ENCODE peak calls at places on chromosomes 7 and 10, in nine cellular contexts. One of them, this sample, is unnamed.

GRCh38 chr7:135160098-135160857 is 10.2 kb downstream of the CYREN start:
- DNase-seq in CD4-positive, alpha-beta T cell: no peak
- DNase-seq in AG04449: no peak
- DNase-seq in astrocyte of the spinal cord: peak
- DNase-seq in mammary epithelial cell: no peak
- DNase-seq in endothelial cell: no peak
- DNase-seq in fibroblast of lung: peak
- DNase-seq in GM20000: peak
- DNase-seq in stomach: no peak
- DNase-seq in this sample: no peak

GRCh38 chr10:114393482-114393881 is 10.8 kb downstream of the AFAP1L2 start:
- DNase-seq in CD4-positive, alpha-beta T cell: no peak
- DNase-seq in AG04449: no peak
- DNase-seq in astrocyte of the spinal cord: peak
- DNase-seq in mammary epithelial cell: peak
- DNase-seq in endothelial cell: no peak
- DNase-seq in fibroblast of lung: peak
- DNase-seq in GM20000: no peak
- DNase-seq in stomach: no peak
- DNase-seq in this sample: no peak

GRCh38 chr10:50807851-50808776 is 68.4 kb downstream of the ASAH2B start:
- DNase-seq in CD4-positive, alpha-beta T cell: no peak
- DNase-seq in AG04449: no peak
- DNase-seq in astrocyte of the spinal cord: peak
- DNase-seq in mammary epithelial cell: no peak
- DNase-seq in endothelial cell: no peak
- DNase-seq in fibroblast of lung: peak
- DNase-seq in GM20000: no peak
- DNase-seq in stomach: no peak
- DNase-seq in this sample: no peak

GRCh38 chr10:98047009-98047741 is 16.8 kb upstream of the CRTAC1 start:
- DNase-seq in CD4-positive, alpha-beta T cell: no peak
- DNase-seq in AG04449: no peak
- DNase-seq in astrocyte of the spinal cord: no peak
- DNase-seq in mammary epithelial cell: no peak
- DNase-seq in endothelial cell: no peak
- DNase-seq in fibroblast of lung: no peak
- DNase-seq in GM20000: no peak
- DNase-seq in stomach: no peak
- DNase-seq in this sample: no peak

GRCh38 chr10:1369665-1370064 is 313.5 kb downstream of the WDR37 start:
- DNase-seq in CD4-positive, alpha-beta T cell: no peak
- DNase-seq in AG04449: no peak
- DNase-seq in astrocyte of the spinal cord: no peak
- DNase-seq in mammary epithelial cell: no peak
- DNase-seq in endothelial cell: no peak
- DNase-seq in fibroblast of lung: no peak
- DNase-seq in GM20000: no peak
- DNase-seq in stomach: peak
- DNase-seq in this sample: no peak

GRCh38 chr7:77415474-77415821 is 701 bp downstream of the GSAP start:
- DNase-seq in CD4-positive, alpha-beta T cell: no peak
- DNase-seq in AG04449: no peak
- DNase-seq in astrocyte of the spinal cord: no peak
- DNase-seq in mammary epithelial cell: no peak
- DNase-seq in endothelial cell: no peak
- DNase-seq in fibroblast of lung: no peak
- DNase-seq in GM20000: peak
- DNase-seq in stomach: peak
- DNase-seq in this sample: no peak

GRCh38 chr10:71881956-71882355 is 30.9 kb upstream of the PSAP start:
- DNase-seq in CD4-positive, alpha-beta T cell: no peak
- DNase-seq in AG04449: no peak
- DNase-seq in astrocyte of the spinal cord: no peak
- DNase-seq in mammary epithelial cell: no peak
- DNase-seq in endothelial cell: no peak
- DNase-seq in fibroblast of lung: no peak
- DNase-seq in GM20000: no peak
- DNase-seq in stomach: no peak
- DNase-seq in this sample: no peak

GRCh38 chr7:143304938-143305337 is 11.0 kb upstream of the CLCN1 start:
- DNase-seq in CD4-positive, alpha-beta T cell: no peak
- DNase-seq in AG04449: no peak
- DNase-seq in astrocyte of the spinal cord: no peak
- DNase-seq in mammary epithelial cell: no peak
- DNase-seq in endothelial cell: no peak
- DNase-seq in fibroblast of lung: no peak
- DNase-seq in GM20000: no peak
- DNase-seq in stomach: no peak
- DNase-seq in this sample: no peak

GRCh38 chr7:129640400-129640799 is 28.9 kb downstream of the NRF1 start:
- DNase-seq in CD4-positive, alpha-beta T cell: no peak
- DNase-seq in AG04449: no peak
- DNase-seq in astrocyte of the spinal cord: no peak
- DNase-seq in mammary epithelial cell: no peak
- DNase-seq in endothelial cell: no peak
- DNase-seq in fibroblast of lung: no peak
- DNase-seq in GM20000: no peak
- DNase-seq in stomach: no peak
- DNase-seq in this sample: no peak

GRCh38 chr7:74282748-74283459 is 6.3 kb upstream of the CLIP2 start:
- DNase-seq in CD4-positive, alpha-beta T cell: no peak
- DNase-seq in AG04449: no peak
- DNase-seq in astrocyte of the spinal cord: no peak
- DNase-seq in mammary epithelial cell: no peak
- DNase-seq in endothelial cell: no peak
- DNase-seq in fibroblast of lung: no peak
- DNase-seq in GM20000: no peak
- DNase-seq in stomach: no peak
- DNase-seq in this sample: no peak

GRCh38 chr10:98163941-98164340 is 29.5 kb downstream of the R3HCC1L start:
- DNase-seq in CD4-positive, alpha-beta T cell: no peak
- DNase-seq in AG04449: no peak
- DNase-seq in astrocyte of the spinal cord: no peak
- DNase-seq in mammary epithelial cell: no peak
- DNase-seq in endothelial cell: no peak
- DNase-seq in fibroblast of lung: no peak
- DNase-seq in GM20000: no peak
- DNase-seq in stomach: no peak
- DNase-seq in this sample: no peak

GRCh38 chr7:115910541-115911164 is 119.9 kb downstream of the TFEC start:
- DNase-seq in CD4-positive, alpha-beta T cell: no peak
- DNase-seq in AG04449: no peak
- DNase-seq in astrocyte of the spinal cord: peak
- DNase-seq in mammary epithelial cell: peak
- DNase-seq in endothelial cell: no peak
- DNase-seq in fibroblast of lung: peak
- DNase-seq in GM20000: peak
- DNase-seq in stomach: no peak
- DNase-seq in this sample: no peak

GRCh38 chr10:104318810-104319684 is 19.2 kb downstream of the ITPRIP start:
- DNase-seq in CD4-positive, alpha-beta T cell: no peak
- DNase-seq in AG04449: no peak
- DNase-seq in astrocyte of the spinal cord: peak
- DNase-seq in mammary epithelial cell: no peak
- DNase-seq in endothelial cell: no peak
- DNase-seq in fibroblast of lung: no peak
- DNase-seq in GM20000: no peak
- DNase-seq in stomach: no peak
- DNase-seq in this sample: no peak

GRCh38 chr10:17175551-17175950 is 25.9 kb downstream of the TRDMT1 start:
- DNase-seq in CD4-positive, alpha-beta T cell: no peak
- DNase-seq in AG04449: no peak
- DNase-seq in astrocyte of the spinal cord: peak
- DNase-seq in mammary epithelial cell: no peak
- DNase-seq in endothelial cell: no peak
- DNase-seq in fibroblast of lung: peak
- DNase-seq in GM20000: no peak
- DNase-seq in stomach: no peak
- DNase-seq in this sample: no peak

GRCh38 chr7:110944966-110945644 is 145.8 kb upstream of the LRRN3 start:
- DNase-seq in CD4-positive, alpha-beta T cell: no peak
- DNase-seq in AG04449: no peak
- DNase-seq in astrocyte of the spinal cord: no peak
- DNase-seq in mammary epithelial cell: no peak
- DNase-seq in endothelial cell: no peak
- DNase-seq in fibroblast of lung: peak
- DNase-seq in GM20000: no peak
- DNase-seq in stomach: no peak
- DNase-seq in this sample: no peak

GRCh38 chr10:35554036-35554435 is 51.1 kb upstream of the GJD4 start:
- DNase-seq in CD4-positive, alpha-beta T cell: no peak
- DNase-seq in AG04449: no peak
- DNase-seq in astrocyte of the spinal cord: no peak
- DNase-seq in mammary epithelial cell: no peak
- DNase-seq in endothelial cell: no peak
- DNase-seq in fibroblast of lung: no peak
- DNase-seq in GM20000: no peak
- DNase-seq in stomach: no peak
- DNase-seq in this sample: no peak

GRCh38 chr10:53786236-53786635 is 1013.7 kb upstream of the MBL2 start:
- DNase-seq in CD4-positive, alpha-beta T cell: no peak
- DNase-seq in AG04449: no peak
- DNase-seq in astrocyte of the spinal cord: no peak
- DNase-seq in mammary epithelial cell: no peak
- DNase-seq in endothelial cell: peak
- DNase-seq in fibroblast of lung: no peak
- DNase-seq in GM20000: no peak
- DNase-seq in stomach: no peak
- DNase-seq in this sample: no peak

DNA sequence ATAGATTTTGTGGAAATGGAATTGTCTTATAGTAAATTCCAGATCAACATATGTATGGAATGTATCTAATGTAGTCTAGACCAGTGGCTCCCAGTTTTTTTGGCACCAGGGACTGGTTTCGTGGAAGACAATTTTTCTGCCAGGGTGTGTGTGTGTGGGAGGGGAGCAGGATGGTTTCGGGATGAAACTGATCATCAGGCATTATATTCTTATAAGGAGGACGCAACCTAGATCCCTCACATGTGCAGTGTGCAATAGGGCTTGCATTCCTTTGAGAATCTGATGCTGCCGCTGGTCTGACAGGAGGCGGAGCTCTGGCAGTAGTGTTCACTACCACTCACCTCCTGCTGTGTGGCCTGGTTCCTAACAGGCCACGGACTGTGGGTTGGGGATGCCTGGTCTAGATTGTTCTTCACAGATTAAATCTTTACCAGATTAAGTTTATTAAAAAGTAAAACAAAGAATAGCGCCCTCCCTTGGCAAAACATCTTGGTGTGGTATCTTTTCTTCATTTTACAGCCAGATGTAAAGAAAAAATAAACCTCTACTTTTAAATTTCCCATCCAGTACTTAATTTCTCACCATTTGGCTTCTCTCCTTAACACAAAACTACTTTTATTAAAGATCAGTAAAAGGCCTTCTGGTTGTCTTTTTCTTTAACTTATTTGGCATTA is 48.4 kb downstream of the SEPTIN7 start:
- DNase-seq in CD4-positive, alpha-beta T cell: no peak
- DNase-seq in AG04449: no peak
- DNase-seq in astrocyte of the spinal cord: peak
- DNase-seq in mammary epithelial cell: peak
- DNase-seq in endothelial cell: no peak
- DNase-seq in fibroblast of lung: peak
- DNase-seq in GM20000: no peak
- DNase-seq in stomach: no peak
- DNase-seq in this sample: no peak
- TF ChIP-seq CTCF in CD4-positive, alpha-beta T cell: no peak
- TF ChIP-seq CTCF in AG04449: no peak
- TF ChIP-seq CTCF in astrocyte of the spinal cord: no peak
- TF ChIP-seq CTCF in mammary epithelial cell: no peak
- TF ChIP-seq CTCF in endothelial cell: peak
- TF ChIP-seq CTCF in fibroblast of lung: no peak
- TF ChIP-seq CTCF in GM20000: no peak
- TF ChIP-seq CTCF in stomach: no peak
- TF ChIP-seq CTCF in this sample: peak

GRCh38 chr7:51224811-51225581 is 91.6 kb downstream of the COBL start:
- DNase-seq in CD4-positive, alpha-beta T cell: no peak
- DNase-seq in AG04449: no peak
- DNase-seq in astrocyte of the spinal cord: no peak
- DNase-seq in mammary epithelial cell: peak
- DNase-seq in endothelial cell: peak
- DNase-seq in fibroblast of lung: no peak
- DNase-seq in GM20000: no peak
- DNase-seq in stomach: peak
- DNase-seq in this sample: no peak
- TF ChIP-seq CTCF in CD4-positive, alpha-beta T cell: no peak
- TF ChIP-seq CTCF in AG04449: no peak
- TF ChIP-seq CTCF in astrocyte of the spinal cord: no peak
- TF ChIP-seq CTCF in mammary epithelial cell: peak
- TF ChIP-seq CTCF in endothelial cell: no peak
- TF ChIP-seq CTCF in fibroblast of lung: no peak
- TF ChIP-seq CTCF in GM20000: no peak
- TF ChIP-seq CTCF in stomach: peak
- TF ChIP-seq CTCF in this sample: no peak

GRCh38 chr10:86139066-86139657 is 227.4 kb downstream of the GRID1 start:
- DNase-seq in CD4-positive, alpha-beta T cell: no peak
- DNase-seq in AG04449: no peak
- DNase-seq in astrocyte of the spinal cord: no peak
- DNase-seq in mammary epithelial cell: no peak
- DNase-seq in endothelial cell: peak
- DNase-seq in fibroblast of lung: no peak
- DNase-seq in GM20000: peak
- DNase-seq in stomach: no peak
- DNase-seq in this sample: peak
- TF ChIP-seq CTCF in CD4-positive, alpha-beta T cell: no peak
- TF ChIP-seq CTCF in AG04449: no peak
- TF ChIP-seq CTCF in astrocyte of the spinal cord: no peak
- TF ChIP-seq CTCF in mammary epithelial cell: no peak
- TF ChIP-seq CTCF in endothelial cell: peak
- TF ChIP-seq CTCF in fibroblast of lung: no peak
- TF ChIP-seq CTCF in GM20000: peak
- TF ChIP-seq CTCF in stomach: no peak
- TF ChIP-seq CTCF in this sample: peak

DNA sequence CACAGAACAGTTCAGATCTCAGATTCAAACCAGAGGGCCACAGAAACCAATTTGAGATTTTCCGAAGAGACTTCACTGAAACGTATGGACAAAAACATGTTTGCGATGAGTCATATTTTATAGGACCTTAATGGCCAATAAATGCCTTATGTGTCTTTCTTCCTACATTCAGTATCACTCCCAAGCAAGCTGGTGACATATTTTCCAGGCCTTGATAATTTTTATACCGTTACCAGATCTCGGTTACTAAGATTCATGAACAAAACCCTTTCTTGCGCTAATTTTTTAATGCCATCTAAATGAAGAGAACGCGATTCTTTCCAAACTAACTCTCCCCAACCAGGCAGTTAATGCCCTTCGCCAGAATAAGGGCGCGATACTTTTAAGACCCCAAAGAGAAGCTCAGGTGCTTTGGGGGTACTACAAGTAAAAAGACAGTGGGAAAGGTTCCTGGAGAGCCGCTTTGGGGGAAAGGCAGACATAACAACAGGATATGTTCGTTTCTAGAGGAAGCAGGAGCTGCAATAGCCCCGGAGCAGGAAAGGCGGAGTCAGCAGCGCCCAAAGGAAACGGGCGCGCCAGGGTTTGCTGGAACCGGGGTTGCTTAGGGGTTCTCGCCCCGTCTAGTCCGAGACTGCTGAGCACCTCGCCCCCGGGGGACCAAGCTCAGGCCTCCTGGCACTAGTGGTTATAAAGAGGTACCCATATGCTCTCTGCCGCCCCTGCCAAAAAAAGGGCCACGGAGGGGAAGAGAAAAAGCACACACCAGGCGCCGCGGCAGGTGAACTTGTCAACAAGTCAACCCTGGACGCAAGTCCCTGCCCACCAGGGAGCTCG is 878 bp downstream of the ICA1 start:
- DNase-seq in CD4-positive, alpha-beta T cell: no peak
- DNase-seq in AG04449: no peak
- DNase-seq in astrocyte of the spinal cord: no peak
- DNase-seq in mammary epithelial cell: peak
- DNase-seq in endothelial cell: peak
- DNase-seq in fibroblast of lung: peak
- DNase-seq in GM20000: peak
- DNase-seq in stomach: peak
- DNase-seq in this sample: no peak
- TF ChIP-seq CTCF in CD4-positive, alpha-beta T cell: no peak
- TF ChIP-seq CTCF in AG04449: no peak
- TF ChIP-seq CTCF in astrocyte of the spinal cord: no peak
- TF ChIP-seq CTCF in mammary epithelial cell: no peak
- TF ChIP-seq CTCF in endothelial cell: no peak
- TF ChIP-seq CTCF in fibroblast of lung: no peak
- TF ChIP-seq CTCF in GM20000: no peak
- TF ChIP-seq CTCF in stomach: no peak
- TF ChIP-seq CTCF in this sample: peak